ENCODE peak calls at places on chromosome 13, in four cellular contexts. P, D, V and H are unnamed samples.

GRCh38 chr13:42893346-42893745 is 98.7 kb downstream of the EPSTI1 start:
- DNase-seq in P (no peak), D (no peak), V (no peak), H (peak; percentile 73)

GRCh38 chr13:104408733-104409132 is 1342.5 kb upstream of the SLC10A2 start:
- DNase-seq in D (no peak), P (no peak), V (no peak), H (no peak)

GRCh38 chr13:23447927-23448326 is 14.4 kb upstream of the SACS start:
- DNase-seq in D (no peak), P (no peak), V (no peak), H (peak; percentile 57)

GRCh38 chr13:84121456-84121855 is 239.2 kb upstream of the SLITRK1 start:
- DNase-seq in D (peak; percentile 21), V (no peak), P (no peak), H (peak; percentile 22)

GRCh38 chr13:72960541-72960940 is 98.3 kb upstream of the KLF5 start:
- DNase-seq in V (no peak), D (no peak), P (no peak), H (no peak)

GRCh38 chr13:20616059-20616797 is 49.3 kb downstream of the IFT88 start:
- DNase-seq in V (peak; percentile 16), P (no peak), D (no peak), H (peak; percentile 42)

GRCh38 chr13:27952931-27953670 is 16.0 kb downstream of the CDX2 start:
- DNase-seq in P (no peak), V (no peak), D (no peak), H (no peak)

GRCh38 chr13:28239374-28239773 is 101.0 kb downstream of the PAN3 start:
- DNase-seq in D (no peak), V (no peak), P (no peak), H (peak; percentile 59)

GRCh38 chr13:79910869-79911540 is 429.9 kb downstream of the SPRY2 start:
- DNase-seq in D (peak; percentile 47), V (no peak), P (no peak), H (no peak)

GRCh38 chr13:50275392-50276063 is 260.3 kb downstream of the KCNRG start:
- DNase-seq in P (no peak), V (no peak), D (no peak), H (no peak)

GRCh38 chr13:51313619-51314018 is 25.9 kb upstream of the SERPINE3 start:
- DNase-seq in V (no peak), P (no peak), D (no peak), H (no peak)

GRCh38 chr13:112710855-112711527 is 21.2 kb downstream of the ATP11A start:
- DNase-seq in D (no peak), V (no peak), P (no peak), H (no peak)

GRCh38 chr13:92187378-92187989 is 789.1 kb downstream of the GPC5 start:
- DNase-seq in P (no peak), D (peak; percentile 52), V (peak; percentile 1), H (peak; percentile 12)

GRCh38 chr13:40537146-40537895 is 129.1 kb downstream of the FOXO1 start:
- DNase-seq in D (no peak), P (no peak), V (no peak), H (no peak)

GRCh38 chr13:23790591-23791170 is 98.5 kb downstream of the MIPEP start:
- DNase-seq in P (no peak), D (no peak), V (peak; percentile 7), H (peak; percentile 91)

GRCh38 chr13:80413611-80414010 is 72.7 kb upstream of the SPRY2 start:
- DNase-seq in P (no peak), V (no peak), D (no peak), H (no peak)

GRCh38 chr13:106836186-106836802 is 268.4 kb upstream of the ARGLU1 start:
- DNase-seq in P (no peak), D (no peak), V (no peak), H (no peak)

GRCh38 chr13:19817510-19818158 is 34.9 kb upstream of the PSPC1 start:
- DNase-seq in P (no peak), D (no peak), V (no peak), H (no peak)

GRCh38 chr13:21696865-21697448 is 26.1 kb downstream of the FGF9 start:
- DNase-seq in V (no peak), D (no peak), P (no peak), H (no peak)

GRCh38 chr13:76667551-76667950 is 218.7 kb downstream of the KCTD12 start:
- DNase-seq in V (no peak), P (no peak), D (no peak), H (peak; percentile 77)

GRCh38 chr13:97429681-97430081 is 4.3 kb upstream of the RAP2A start:
- DNase-seq in D (no peak), P (no peak), V (peak; percentile 21), H (peak; percentile 24)

GRCh38 chr13:37109080-37109678 is 3.7 kb upstream of the CSNK1A1L start:
- DNase-seq in D (peak; percentile 51), V (no peak), P (no peak), H (peak; percentile 49)

GRCh38 chr13:65555973-65556372 is 1674.2 kb downstream of the PCDH9 start:
- DNase-seq in V (no peak), P (no peak), D (no peak), H (no peak)

GRCh38 chr13:79995334-79995733 is 345.6 kb downstream of the SPRY2 start:
- DNase-seq in V (peak; percentile 78), P (no peak), D (no peak), H (peak; percentile 77)

GRCh38 chr13:78147905-78148304 is 229.3 kb upstream of the EDNRB start:
- DNase-seq in P (no peak), V (peak; percentile 37), D (no peak), H (peak; percentile 24)

GRCh38 chr13:49554387-49554786 is 31.0 kb downstream of the RCBTB1 start:
- DNase-seq in P (no peak), V (no peak), D (no peak), H (no peak)

GRCh38 chr13:111005364-111005763 is 90.5 kb upstream of the ANKRD10 start:
- DNase-seq in P (no peak), D (no peak), V (peak; percentile 59), H (no peak)

GRCh38 chr13:73833331-73834070 is 300.7 kb downstream of the KLF12 start:
- DNase-seq in D (no peak), P (no peak), V (no peak), H (no peak)

GRCh38 chr13:110361365-110361911 is 54.4 kb downstream of the COL4A2 start:
- DNase-seq in V (no peak), P (no peak), D (peak; percentile 42), H (peak; percentile 97)

GRCh38 chr13:50094615-50095293 is 79.5 kb downstream of the KCNRG start:
- DNase-seq in P (no peak), D (no peak), V (no peak), H (no peak)

GRCh38 chr13:64441740-64442139 is 2788.4 kb downstream of the PCDH9 start:
- DNase-seq in D (no peak), P (no peak), V (no peak), H (no peak)

GRCh38 chr13:36124236-36124822 is 6.9 kb downstream of the DCLK1 start:
- DNase-seq in V (peak; percentile 76), P (no peak), D (no peak), H (peak; percentile 83)

GRCh38 chr13:39590466-39591036 is 12.4 kb downstream of the LHFPL6 start:
- DNase-seq in V (no peak), D (no peak), P (no peak), H (no peak)

GRCh38 chr13:32791545-32792172 is 205.4 kb downstream of the PDS5B start:
- DNase-seq in V (peak; percentile 5), P (peak; percentile 30), D (no peak), H (no peak)

GRCh38 chr13:97440598-97440997 is 6.6 kb downstream of the RAP2A start:
- DNase-seq in D (no peak), P (no peak), V (no peak), H (no peak)

GRCh38 chr13:77660841-77661250 is 36.6 kb upstream of the SLAIN1 start:
- DNase-seq in D (no peak), V (no peak), P (no peak), H (no peak)

GRCh38 chr13:108427355-108427754 is 157.8 kb downstream of the TNFSF13B start:
- DNase-seq in D (no peak), P (no peak), V (no peak), H (no peak)

GRCh38 chr13:37534181-37534580 is 64.4 kb downstream of the POSTN start:
- DNase-seq in V (peak; percentile 1), D (no peak), P (no peak), H (peak; percentile 84)

GRCh38 chr13:105048685-105049084 is 1486.8 kb downstream of the EFNB2 start:
- DNase-seq in V (no peak), P (no peak), D (no peak), H (no peak)

GRCh38 chr13:71703145-71703544 is 163.9 kb downstream of the DACH1 start:
- DNase-seq in P (no peak), V (no peak), D (no peak), H (no peak)